ENCODE peak calls at places on chromosomes 1 and 21, in ten cellular contexts. One of them, this sample, is unnamed.

GRCh38 chr1:94004924-94005323 is 95.7 kb upstream of the GCLM start:
- DNase-seq in cardiac fibroblast: peak
- DNase-seq in BE2C: no peak
- DNase-seq in cardiac muscle cell: no peak
- DNase-seq in GM23338: no peak
- DNase-seq in stomach: no peak
- DNase-seq in endodermal cell: no peak
- DNase-seq in kidney: no peak
- DNase-seq in lung: no peak
- DNase-seq in OCI-LY7: no peak
- DNase-seq in this sample: no peak

GRCh38 chr1:43953361-43953760 is 6.6 kb downstream of the IPO13 start:
- DNase-seq in OCI-LY7: no peak
- DNase-seq in kidney: no peak
- DNase-seq in lung: no peak
- DNase-seq in cardiac fibroblast: no peak
- DNase-seq in cardiac muscle cell: no peak
- DNase-seq in endodermal cell: no peak
- DNase-seq in stomach: no peak
- DNase-seq in GM23338: no peak
- DNase-seq in BE2C: no peak
- DNase-seq in this sample: no peak

GRCh38 chr1:22500476-22500875 is 48.8 kb downstream of the ZBTB40 start:
- DNase-seq in cardiac fibroblast: peak
- DNase-seq in cardiac muscle cell: peak
- DNase-seq in GM23338: no peak
- DNase-seq in BE2C: peak
- DNase-seq in stomach: peak
- DNase-seq in lung: peak
- DNase-seq in endodermal cell: no peak
- DNase-seq in OCI-LY7: no peak
- DNase-seq in kidney: no peak
- DNase-seq in this sample: peak

GRCh38 chr1:40039245-40039756 is 1.2 kb upstream of the CAP1 start:
- DNase-seq in endodermal cell: no peak
- DNase-seq in GM23338: no peak
- DNase-seq in OCI-LY7: peak
- DNase-seq in cardiac fibroblast: no peak
- DNase-seq in cardiac muscle cell: peak
- DNase-seq in stomach: no peak
- DNase-seq in kidney: no peak
- DNase-seq in BE2C: no peak
- DNase-seq in lung: no peak
- DNase-seq in this sample: peak

GRCh38 chr21:33541756-33542639 is at the start of gene GART:
- DNase-seq in cardiac muscle cell: peak
- DNase-seq in GM23338: peak
- DNase-seq in stomach: peak
- DNase-seq in cardiac fibroblast: peak
- DNase-seq in OCI-LY7: peak
- DNase-seq in lung: peak
- DNase-seq in BE2C: peak
- DNase-seq in endodermal cell: peak
- DNase-seq in kidney: peak
- DNase-seq in this sample: peak

GRCh38 chr1:7427901-7428300 is 343.2 kb upstream of the VAMP3 start:
- DNase-seq in endodermal cell: no peak
- DNase-seq in cardiac fibroblast: no peak
- DNase-seq in lung: no peak
- DNase-seq in stomach: no peak
- DNase-seq in cardiac muscle cell: no peak
- DNase-seq in OCI-LY7: no peak
- DNase-seq in BE2C: no peak
- DNase-seq in kidney: peak
- DNase-seq in GM23338: no peak
- DNase-seq in this sample: no peak

GRCh38 chr1:151988405-151988851 is 5.2 kb downstream of the S100A10 start:
- DNase-seq in cardiac muscle cell: no peak
- DNase-seq in lung: no peak
- DNase-seq in BE2C: no peak
- DNase-seq in endodermal cell: peak
- DNase-seq in cardiac fibroblast: peak
- DNase-seq in stomach: no peak
- DNase-seq in OCI-LY7: no peak
- DNase-seq in GM23338: no peak
- DNase-seq in kidney: no peak
- DNase-seq in this sample: no peak

GRCh38 chr1:8161546-8162110 is 135.5 kb upstream of the ERRFI1 start:
- DNase-seq in stomach: no peak
- DNase-seq in BE2C: no peak
- DNase-seq in endodermal cell: no peak
- DNase-seq in lung: no peak
- DNase-seq in cardiac muscle cell: no peak
- DNase-seq in OCI-LY7: no peak
- DNase-seq in kidney: peak
- DNase-seq in cardiac fibroblast: no peak
- DNase-seq in GM23338: no peak
- DNase-seq in this sample: no peak

GRCh38 chr1:172360960-172361359 is 59.5 kb upstream of the C1orf105 start:
- DNase-seq in lung: no peak
- DNase-seq in GM23338: peak
- DNase-seq in endodermal cell: no peak
- DNase-seq in cardiac muscle cell: no peak
- DNase-seq in cardiac fibroblast: no peak
- DNase-seq in kidney: no peak
- DNase-seq in stomach: no peak
- DNase-seq in BE2C: no peak
- DNase-seq in OCI-LY7: no peak
- DNase-seq in this sample: no peak

GRCh38 chr1:172359531-172359991 is 60.9 kb upstream of the C1orf105 start:
- DNase-seq in cardiac fibroblast: peak
- DNase-seq in GM23338: no peak
- DNase-seq in cardiac muscle cell: no peak
- DNase-seq in BE2C: no peak
- DNase-seq in endodermal cell: no peak
- DNase-seq in lung: no peak
- DNase-seq in stomach: no peak
- DNase-seq in OCI-LY7: no peak
- DNase-seq in kidney: no peak
- DNase-seq in this sample: peak

GRCh38 chr1:172360511-172360910 is 60.0 kb upstream of the C1orf105 start:
- DNase-seq in endodermal cell: peak
- DNase-seq in cardiac fibroblast: no peak
- DNase-seq in BE2C: no peak
- DNase-seq in GM23338: peak
- DNase-seq in OCI-LY7: no peak
- DNase-seq in cardiac muscle cell: no peak
- DNase-seq in kidney: no peak
- DNase-seq in stomach: no peak
- DNase-seq in lung: no peak
- DNase-seq in this sample: no peak

GRCh38 chr1:172356620-172357019 is 63.9 kb upstream of the C1orf105 start:
- DNase-seq in cardiac muscle cell: no peak
- DNase-seq in kidney: no peak
- DNase-seq in stomach: no peak
- DNase-seq in GM23338: no peak
- DNase-seq in cardiac fibroblast: peak
- DNase-seq in endodermal cell: no peak
- DNase-seq in lung: no peak
- DNase-seq in BE2C: no peak
- DNase-seq in OCI-LY7: no peak
- DNase-seq in this sample: no peak

DNA sequence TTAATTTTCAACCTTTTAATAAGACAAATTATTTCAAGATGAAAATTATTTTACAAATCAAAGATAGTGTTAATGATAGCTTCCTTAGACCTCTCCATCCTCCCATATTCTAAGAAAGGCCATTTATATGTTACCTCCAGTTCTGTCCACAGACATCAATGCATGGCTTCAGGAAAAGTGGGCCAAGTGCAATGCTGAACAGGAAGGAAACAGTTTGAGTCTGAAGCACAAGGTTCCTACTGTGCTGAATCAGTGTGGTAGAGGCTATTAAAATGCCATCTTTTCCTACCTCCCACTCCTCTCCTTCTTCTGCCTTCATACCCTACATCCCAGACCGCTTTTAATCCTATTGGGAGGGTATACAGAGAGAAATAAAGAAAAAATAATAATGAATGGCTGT is 62.7 kb upstream of the C1orf105 start:
- DNase-seq in OCI-LY7: peak
- DNase-seq in BE2C: no peak
- DNase-seq in kidney: no peak
- DNase-seq in GM23338: no peak
- DNase-seq in cardiac muscle cell: no peak
- DNase-seq in lung: no peak
- DNase-seq in endodermal cell: no peak
- DNase-seq in cardiac fibroblast: peak
- DNase-seq in stomach: no peak
- DNase-seq in this sample: no peak
- H3K4me3 ChIP-seq in OCI-LY7: no peak
- H3K4me3 ChIP-seq in BE2C: no peak
- H3K4me3 ChIP-seq in kidney: no peak
- H3K4me3 ChIP-seq in GM23338: no peak
- H3K4me3 ChIP-seq in cardiac muscle cell: no peak
- H3K4me3 ChIP-seq in lung: no peak
- H3K4me3 ChIP-seq in endodermal cell: no peak
- H3K4me3 ChIP-seq in cardiac fibroblast: no peak
- H3K4me3 ChIP-seq in stomach: no peak
- H3K4me3 ChIP-seq in this sample: no peak

GRCh38 chr1:80153762-80154555 is 1147.4 kb upstream of the ADGRL4 start:
- DNase-seq in OCI-LY7: no peak
- DNase-seq in endodermal cell: peak
- DNase-seq in cardiac muscle cell: no peak
- DNase-seq in lung: no peak
- DNase-seq in stomach: no peak
- DNase-seq in cardiac fibroblast: peak
- DNase-seq in BE2C: no peak
- DNase-seq in kidney: no peak
- DNase-seq in GM23338: peak
- DNase-seq in this sample: no peak

GRCh38 chr1:80158266-80158665 is 1151.7 kb upstream of the ADGRL4 start:
- DNase-seq in kidney: no peak
- DNase-seq in OCI-LY7: no peak
- DNase-seq in BE2C: no peak
- DNase-seq in stomach: no peak
- DNase-seq in GM23338: no peak
- DNase-seq in endodermal cell: no peak
- DNase-seq in cardiac fibroblast: no peak
- DNase-seq in lung: no peak
- DNase-seq in cardiac muscle cell: no peak
- DNase-seq in this sample: no peak

GRCh38 chr1:80158771-80159170 is 1152.2 kb upstream of the ADGRL4 start:
- DNase-seq in cardiac fibroblast: no peak
- DNase-seq in lung: no peak
- DNase-seq in GM23338: no peak
- DNase-seq in BE2C: no peak
- DNase-seq in endodermal cell: no peak
- DNase-seq in OCI-LY7: no peak
- DNase-seq in kidney: no peak
- DNase-seq in cardiac muscle cell: no peak
- DNase-seq in stomach: no peak
- DNase-seq in this sample: no peak

DNA sequence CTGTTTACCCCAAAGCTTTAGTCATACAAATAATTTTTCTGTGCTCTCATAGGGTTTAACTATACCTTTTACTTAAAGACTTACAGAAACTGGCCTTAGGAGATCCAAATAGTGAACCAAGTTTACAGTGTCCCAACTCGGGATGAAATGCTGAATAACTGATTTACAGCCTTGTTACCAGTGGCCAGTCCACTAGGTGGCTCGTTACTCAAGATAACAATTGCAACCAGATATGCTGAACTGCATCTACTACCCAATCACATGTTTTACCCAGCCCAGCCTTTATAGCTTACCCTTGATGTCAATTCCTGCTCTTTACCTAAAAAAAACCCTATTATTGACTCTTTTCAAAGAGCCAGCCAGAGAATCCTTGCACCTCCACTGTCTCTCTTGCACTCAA is 1148.8 kb upstream of the ADGRL4 start:
- DNase-seq in OCI-LY7: peak
- DNase-seq in cardiac muscle cell: peak
- DNase-seq in kidney: no peak
- DNase-seq in cardiac fibroblast: peak
- DNase-seq in endodermal cell: peak
- DNase-seq in stomach: no peak
- DNase-seq in GM23338: peak
- DNase-seq in lung: no peak
- DNase-seq in BE2C: no peak
- DNase-seq in this sample: no peak
- TF ChIP-seq CTCF in OCI-LY7: peak
- TF ChIP-seq CTCF in cardiac muscle cell: no peak
- TF ChIP-seq CTCF in kidney: no peak
- TF ChIP-seq CTCF in cardiac fibroblast: no peak
- TF ChIP-seq CTCF in endodermal cell: peak
- TF ChIP-seq CTCF in stomach: no peak
- TF ChIP-seq CTCF in GM23338: peak
- TF ChIP-seq CTCF in lung: no peak
- TF ChIP-seq CTCF in BE2C: peak
- TF ChIP-seq CTCF in this sample: no peak

GRCh38 chr1:89130716-89131115 is 4.8 kb upstream of the GBP2 start:
- DNase-seq in cardiac fibroblast: no peak
- DNase-seq in OCI-LY7: no peak
- DNase-seq in stomach: no peak
- DNase-seq in cardiac muscle cell: no peak
- DNase-seq in BE2C: no peak
- DNase-seq in lung: no peak
- DNase-seq in endodermal cell: no peak
- DNase-seq in kidney: no peak
- DNase-seq in GM23338: no peak
- DNase-seq in this sample: no peak

GRCh38 chr1:89126234-89126580 is 293 bp upstream of the GBP2 start:
- DNase-seq in BE2C: no peak
- DNase-seq in lung: no peak
- DNase-seq in cardiac muscle cell: no peak
- DNase-seq in endodermal cell: no peak
- DNase-seq in cardiac fibroblast: no peak
- DNase-seq in kidney: no peak
- DNase-seq in stomach: no peak
- DNase-seq in OCI-LY7: no peak
- DNase-seq in GM23338: no peak
- DNase-seq in this sample: no peak

GRCh38 chr1:89121641-89122040 is 4.3 kb downstream of the GBP2 start:
- DNase-seq in cardiac muscle cell: no peak
- DNase-seq in cardiac fibroblast: no peak
- DNase-seq in stomach: no peak
- DNase-seq in kidney: no peak
- DNase-seq in GM23338: no peak
- DNase-seq in endodermal cell: no peak
- DNase-seq in BE2C: peak
- DNase-seq in OCI-LY7: no peak
- DNase-seq in lung: no peak
- DNase-seq in this sample: no peak

GRCh38 chr1:89125571-89126233 is at the start of gene GBP2:
- DNase-seq in cardiac fibroblast: peak
- DNase-seq in cardiac muscle cell: no peak
- DNase-seq in OCI-LY7: no peak
- DNase-seq in kidney: no peak
- DNase-seq in lung: no peak
- DNase-seq in GM23338: no peak
- DNase-seq in stomach: no peak
- DNase-seq in endodermal cell: no peak
- DNase-seq in BE2C: no peak
- DNase-seq in this sample: no peak

DNA sequence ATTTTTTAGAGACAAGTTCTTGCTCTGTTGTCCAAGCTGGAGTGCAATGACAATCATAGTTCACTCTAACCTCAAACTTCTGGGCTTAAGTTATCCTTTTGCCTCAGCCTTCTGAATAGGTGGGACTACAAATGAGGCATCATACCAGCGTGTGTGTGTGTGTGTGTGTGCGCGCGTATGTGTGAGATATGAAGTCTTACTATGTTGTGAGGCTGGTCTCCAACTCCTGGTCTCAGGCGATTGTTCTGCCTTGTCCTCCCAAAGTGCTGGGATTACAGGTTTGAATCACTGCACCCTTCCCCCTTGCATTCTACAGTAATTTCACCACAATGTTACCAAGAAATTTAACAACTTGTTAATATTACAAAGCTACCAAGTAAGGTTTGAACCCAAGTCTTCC is 688 bp upstream of the GBP2 start:
- DNase-seq in cardiac muscle cell: no peak
- DNase-seq in cardiac fibroblast: peak
- DNase-seq in BE2C: no peak
- DNase-seq in OCI-LY7: no peak
- DNase-seq in endodermal cell: no peak
- DNase-seq in GM23338: no peak
- DNase-seq in lung: no peak
- DNase-seq in stomach: no peak
- DNase-seq in kidney: no peak
- DNase-seq in this sample: no peak
- H3K4me3 ChIP-seq in cardiac muscle cell: no peak
- H3K4me3 ChIP-seq in cardiac fibroblast: no peak
- H3K4me3 ChIP-seq in BE2C: no peak
- H3K4me3 ChIP-seq in OCI-LY7: no peak
- H3K4me3 ChIP-seq in endodermal cell: no peak
- H3K4me3 ChIP-seq in GM23338: no peak
- H3K4me3 ChIP-seq in lung: no peak
- H3K4me3 ChIP-seq in stomach: peak
- H3K4me3 ChIP-seq in kidney: no peak
- H3K4me3 ChIP-seq in this sample: no peak

DNA sequence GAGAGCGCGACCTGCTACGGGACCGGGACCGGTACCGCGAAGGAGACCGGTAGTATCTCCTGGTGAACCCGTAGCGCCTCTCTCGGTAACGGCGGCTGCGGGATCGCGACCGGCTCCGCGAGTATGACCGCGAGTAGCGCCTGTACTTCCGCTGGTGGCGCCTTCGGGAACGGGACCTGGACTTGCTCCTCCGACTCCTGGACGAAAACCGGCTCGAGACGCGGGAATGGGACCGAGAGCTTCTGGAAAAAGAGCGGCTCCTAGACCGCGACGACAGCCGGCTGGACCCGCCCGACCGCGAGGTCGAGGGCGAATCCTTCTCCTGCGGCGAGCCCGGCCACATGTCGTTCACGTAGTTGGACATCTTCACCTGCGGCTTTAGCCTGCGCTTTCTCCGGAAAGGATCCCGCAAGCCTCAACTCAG is 642 bp downstream of the RSRP1 start:
- DNase-seq in endodermal cell: peak
- DNase-seq in cardiac fibroblast: no peak
- DNase-seq in stomach: peak
- DNase-seq in kidney: peak
- DNase-seq in OCI-LY7: peak
- DNase-seq in lung: no peak
- DNase-seq in GM23338: peak
- DNase-seq in cardiac muscle cell: peak
- DNase-seq in BE2C: peak
- DNase-seq in this sample: peak
- TF ChIP-seq CTCF in endodermal cell: no peak
- TF ChIP-seq CTCF in cardiac fibroblast: no peak
- TF ChIP-seq CTCF in stomach: no peak
- TF ChIP-seq CTCF in kidney: no peak
- TF ChIP-seq CTCF in OCI-LY7: peak
- TF ChIP-seq CTCF in lung: no peak
- TF ChIP-seq CTCF in GM23338: no peak
- TF ChIP-seq CTCF in cardiac muscle cell: no peak
- TF ChIP-seq CTCF in BE2C: no peak
- TF ChIP-seq CTCF in this sample: no peak

This sample was measured in thyroid gland.